ENCODE peak calls at places on chromosomes 4 and X, in eight cellular contexts. C is AG20443; Q is colonic mucosa; L is HTR-8/SVneo; S is NCI-H187 treated with DMSO at 0.1 percent for 48 hours; H is stimulated activated CD4-positive, alpha-beta T cell treated with anti-CD3 and anti-CD28 coated beads, Interleukin-15, amount 100 ng/mL, for 1 hour; D is tibial artery; N is heart left ventricle. J is an unnamed sample.

GRCh38 chr4:6563935-6564645 is 10.9 kb upstream of the MAN2B2 start:
- DNase-seq in C (no peak), Q (no peak), L (no peak), S (no peak), H (no peak), D (no peak), N (no peak), J (no peak)

GRCh38 chr4:28555851-28556250 is 1695.2 kb downstream of the STIM2 start:
- DNase-seq in C (peak), Q (no peak), L (no peak), S (no peak), H (no peak), D (no peak), N (no peak), J (no peak)

GRCh38 chr4:47043821-47044220 is 12.5 kb downstream of the GABRB1 start:
- DNase-seq in C (no peak), Q (no peak), L (no peak), S (no peak), H (no peak), D (no peak), N (no peak), J (no peak)

GRCh38 chrX:40922307-40922706 is 162.9 kb upstream of the USP9X start:
- DNase-seq in C (peak), Q (no peak), L (no peak), S (no peak), H (no peak), D (no peak), N (no peak), J (no peak)

GRCh38 chr4:3820016-3820805 is 54.0 kb downstream of the ADRA2C start:
- DNase-seq in C (no peak), Q (no peak), L (no peak), S (no peak), H (no peak), D (no peak), N (no peak), J (no peak)

GRCh38 chrX:133473451-133473850 is 58.2 kb upstream of the GPC4 start:
- DNase-seq in C (no peak), Q (no peak), L (no peak), S (no peak), H (no peak), D (no peak), N (no peak), J (no peak)

GRCh38 chr4:37763831-37764230 is 62.7 kb upstream of the PGM2 start:
- DNase-seq in C (no peak), Q (no peak), L (no peak), S (peak), H (no peak), D (no peak), N (no peak), J (no peak)

GRCh38 chr4:158484173-158484885 is 37.4 kb upstream of the RXFP1 start:
- DNase-seq in C (no peak), Q (no peak), L (no peak), S (no peak), H (no peak), D (no peak), N (no peak), J (no peak)

GRCh38 chr4:74262522-74262921 is 45.7 kb upstream of the EPGN start:
- DNase-seq in C (no peak), Q (no peak), L (no peak), S (no peak), H (no peak), D (no peak), N (no peak), J (no peak)

GRCh38 chr4:23921447-23921845 is 31.6 kb upstream of the PPARGC1A start:
- DNase-seq in C (no peak), Q (no peak), L (no peak), S (no peak), H (no peak), D (no peak), N (no peak), J (no peak)

GRCh38 chr4:123317211-123317610 is 79.4 kb upstream of the SPRY1 start:
- DNase-seq in C (no peak), Q (no peak), L (no peak), S (no peak), H (no peak), D (no peak), N (no peak), J (no peak)

GRCh38 chrX:119073200-119073905 is 560 bp downstream of the CT47C1 start:
- DNase-seq in C (no peak), Q (no peak), L (no peak), S (no peak), H (no peak), D (no peak), N (no peak), J (no peak)

GRCh38 chr4:25694466-25694865 is 38.8 kb downstream of the SLC34A2 start:
- DNase-seq in C (no peak), Q (no peak), L (peak), S (no peak), H (no peak), D (no peak), N (no peak), J (no peak)

GRCh38 chr4:118281611-118282442 is 71.0 kb downstream of the PRSS12 start:
- DNase-seq in C (no peak), Q (no peak), L (no peak), S (no peak), H (no peak), D (no peak), N (no peak), J (no peak)

GRCh38 chrX:145729635-145730034 is 88.0 kb upstream of the SLITRK2 start:
- DNase-seq in C (no peak), Q (no peak), L (no peak), S (no peak), H (no peak), D (no peak), N (no peak), J (no peak)

GRCh38 chr4:67922697-67923096 is 38.9 kb upstream of the TMPRSS11D start:
- DNase-seq in C (no peak), Q (no peak), L (no peak), S (no peak), H (no peak), D (no peak), N (no peak), J (no peak)

GRCh38 chr4:77385124-77385969 is 220.3 kb upstream of the CXCL13 start:
- DNase-seq in C (peak), Q (peak), L (peak), S (no peak), H (peak), D (peak), N (peak), J (peak)

GRCh38 chr4:183422962-183423653 is 21.3 kb upstream of the CDKN2AIP start:
- DNase-seq in C (peak), Q (no peak), L (peak), S (no peak), H (no peak), D (no peak), N (no peak), J (no peak)

GRCh38 chr4:158621729-158622128 is 50.0 kb downstream of the C4orf46 start:
- DNase-seq in C (no peak), Q (no peak), L (no peak), S (no peak), H (no peak), D (no peak), N (no peak), J (no peak)

GRCh38 chr4:143282170-143282760 is 54.4 kb upstream of the GAB1 start:
- DNase-seq in C (peak), Q (no peak), L (no peak), S (no peak), H (no peak), D (no peak), N (peak), J (no peak)

GRCh38 chr4:8192748-8193738 is 6.0 kb upstream of the SH3TC1 start:
- DNase-seq in C (no peak), Q (peak), L (no peak), S (peak), H (no peak), D (peak), N (no peak), J (no peak)

GRCh38 chr4:1569461-1570151 is 114.5 kb downstream of the FAM53A start:
- DNase-seq in C (no peak), Q (no peak), L (no peak), S (no peak), H (no peak), D (no peak), N (no peak), J (no peak)

GRCh38 chrX:117996918-117997480 is 119.6 kb downstream of the KLHL13 start:
- DNase-seq in C (peak), Q (no peak), L (peak), S (no peak), H (no peak), D (no peak), N (no peak), J (no peak)